ENCODE peak calls at places on chromosomes 13 and 19, in seven cellular contexts. E, O, B, J, Y, G and D are unnamed samples. For H3K4me1, the result is how much of the 10 kb centered on the place peaks cover.

GRCh38 chr13:33392794-33393371 is 107.3 kb upstream of the STARD13 start:
- DNase-seq in J (no peak), G (no peak), E (no peak), O (no peak), B (no peak), Y (no peak), D (no peak)

GRCh38 chr13:51959773-51960172 is 51.5 kb downstream of the ATP7B start:
- DNase-seq in G (no peak), E (no peak), O (peak), B (no peak), J (no peak), Y (no peak), D (no peak)

GRCh38 chr13:24279267-24279666 is 30.1 kb upstream of the C1QTNF9 start:
- DNase-seq in E (no peak), B (no peak), J (no peak), Y (no peak), O (no peak), G (no peak), D (no peak)

GRCh38 chr13:24176351-24177101 is 16.0 kb downstream of the SPATA13 start:
- DNase-seq in G (no peak), J (no peak), O (no peak), B (no peak), Y (no peak), E (no peak), D (no peak)

GRCh38 chr13:21336609-21337008 is 122.5 kb downstream of the ZDHHC20 start:
- DNase-seq in E (no peak), Y (no peak), G (no peak), J (no peak), O (no peak), B (no peak), D (no peak)

GRCh38 chr13:36918246-36919060 is 1.6 kb downstream of the SMAD9 start:
- DNase-seq in Y (no peak), J (no peak), B (peak), E (peak), O (peak), G (peak), D (no peak)

GRCh38 chr19:31223805-31224534 is 125.3 kb downstream of the TSHZ3 start:
- DNase-seq in G (peak), Y (no peak), O (no peak), B (peak), E (peak), J (no peak), D (no peak)

GRCh38 chr19:4391701-4392543 is 8.4 kb downstream of the SH3GL1 start:
- DNase-seq in Y (no peak), E (peak), B (peak), J (no peak), G (peak), O (no peak), D (no peak)

GRCh38 chr19:46089432-46089831 is 35.1 kb downstream of the IGFL3 start:
- DNase-seq in O (no peak), B (no peak), J (no peak), E (no peak), G (no peak), Y (no peak), D (no peak)

GRCh38 chr13:74062933-74063332 is 71.3 kb downstream of the KLF12 start:
- DNase-seq in J (no peak), Y (no peak), B (peak), O (no peak), G (peak), E (no peak), D (no peak)
- H3K18ac ChIP-seq in J (no peak), Y (no peak), B (peak), O (no peak), G (no peak), E (no peak), D (no peak)

GRCh38 chr13:108964601-108965000 is 335.2 kb downstream of the MYO16 start:
- DNase-seq in Y (no peak), G (no peak), J (no peak), E (peak), O (no peak), B (no peak), D (no peak)

GRCh38 chr13:108961542-108962125 is 332.2 kb downstream of the MYO16 start:
- DNase-seq in O (peak), J (no peak), G (peak), E (peak), B (peak), Y (peak), D (no peak)

GRCh38 chr13:108962652-108963051 is 333.2 kb downstream of the MYO16 start:
- DNase-seq in Y (no peak), G (peak), B (no peak), O (no peak), J (no peak), E (no peak), D (no peak)

GRCh38 chr13:108963276-108963810 is 333.9 kb downstream of the MYO16 start:
- DNase-seq in G (no peak), O (no peak), E (peak), Y (no peak), J (no peak), B (no peak), D (no peak)

GRCh38 chr13:108963846-108964600 is 334.6 kb downstream of the MYO16 start:
- DNase-seq in E (peak), Y (no peak), O (no peak), J (no peak), B (peak), G (no peak), D (no peak)
- H3K4me1 ChIP-seq in E (under half), Y (under half), O (under half), J (under half), B (under half), G (under half), D (under half)

DNA sequence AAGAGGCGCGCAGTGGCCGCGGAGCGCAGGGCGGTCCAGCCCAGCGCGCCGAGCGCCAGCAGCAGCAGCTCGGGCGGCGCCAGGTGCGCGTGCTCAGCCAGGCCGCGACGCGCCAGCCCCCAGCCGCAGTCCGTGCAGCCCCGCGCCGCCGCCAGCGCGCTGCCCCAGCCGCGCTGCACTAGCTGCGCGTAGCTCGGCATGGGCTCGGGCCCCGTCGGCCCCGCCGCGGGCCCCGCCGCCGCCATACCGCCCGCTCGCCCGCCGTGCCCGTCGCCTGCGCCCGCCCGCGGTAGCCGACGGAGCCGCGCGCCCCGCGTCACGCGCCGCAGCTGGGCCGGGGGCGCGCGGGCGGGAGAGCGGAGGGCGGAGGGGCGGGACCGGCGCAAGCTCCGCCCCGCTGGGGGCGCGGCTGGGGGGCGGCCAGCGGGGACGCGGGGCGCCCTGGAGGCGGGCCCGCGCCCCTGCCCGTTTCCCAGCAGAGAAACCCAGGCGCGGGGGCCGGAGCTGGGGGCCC is at the start of gene CERS1:
- DNase-seq in O (peak), G (no peak), E (peak), Y (peak), B (no peak), J (no peak), D (no peak)
- H3K18ac ChIP-seq in O (peak), G (no peak), E (no peak), Y (peak), B (no peak), J (no peak), D (peak)

GRCh38 chr19:57888494-57889231 is at the start of gene ZNF814:
- DNase-seq in J (peak), O (peak), G (peak), Y (peak), E (peak), B (peak), D (peak)

GRCh38 chr19:57888107-57888493 is 737 bp downstream of the ZNF814 start:
- DNase-seq in Y (no peak), E (peak), J (no peak), B (no peak), O (no peak), G (peak), D (no peak)

GRCh38 chr19:57886046-57886445 is 2.8 kb downstream of the ZNF814 start:
- DNase-seq in G (no peak), O (peak), J (no peak), Y (no peak), B (no peak), E (peak), D (no peak)

GRCh38 chr19:57887195-57887941 is 1.5 kb downstream of the ZNF814 start:
- DNase-seq in O (peak), J (peak), B (no peak), Y (peak), G (peak), E (peak), D (no peak)
- H3K4me1 ChIP-seq in O (under half), J (under half), B (under half), Y (under half), G (under half), E (under half), D (under half)

GRCh38 chr19:38223617-38224013 is 407 bp downstream of the DPF1 start:
- DNase-seq in J (no peak), E (no peak), B (no peak), Y (no peak), G (peak), O (no peak), D (no peak)
- H3K18ac ChIP-seq in J (no peak), E (no peak), B (no peak), Y (peak), G (no peak), O (no peak), D (no peak)